ENCODE peak calls at places on chromosomes 12 and 14, in eight cellular contexts. C is CD8-positive, alpha-beta T cell; G is H1; N is NCI-H1694 treated with DMSO at 0.1 percent for 48 hours; B is bronchial epithelial cell; H is Calu3; M is NCI-H1436; I is cardiac fibroblast. S is an unnamed sample.

GRCh38 chr14:76603713-76604112 is 157.6 kb upstream of the VASH1 start:
- DNase-seq in C (no peak), G (no peak), N (no peak), B (no peak), H (no peak), M (no peak), I (no peak), S (no peak)

GRCh38 chr12:4106617-4107016 is 166.9 kb upstream of the CCND2 start:
- DNase-seq in C (no peak), G (no peak), N (no peak), B (no peak), H (no peak), M (no peak), I (no peak), S (no peak)

GRCh38 chr12:24138041-24138440 is 188.6 kb upstream of the SOX5 start:
- DNase-seq in C (no peak), G (no peak), N (no peak), B (no peak), H (no peak), M (no peak), I (no peak), S (no peak)

GRCh38 chr12:21892341-21892740 is 48.9 kb downstream of the ABCC9 start:
- DNase-seq in C (no peak), G (no peak), N (no peak), B (no peak), H (no peak), M (no peak), I (no peak), S (no peak)

GRCh38 chr14:100693877-100694578 is 32.7 kb upstream of the DLK1 start:
- DNase-seq in C (no peak), G (no peak), N (no peak), B (no peak), H (no peak), M (no peak), I (no peak), S (no peak)

GRCh38 chr14:102769049-102769327 is 8.3 kb upstream of the TRAF3 start:
- DNase-seq in C (no peak), G (no peak), N (no peak), B (no peak), H (no peak), M (no peak), I (no peak), S (no peak)

GRCh38 chr14:88063807-88064206 is 58.9 kb downstream of the GPR65 start:
- DNase-seq in C (no peak), G (no peak), N (no peak), B (no peak), H (no peak), M (no peak), I (no peak), S (no peak)

GRCh38 chr12:53004178-53004577 is 2.1 kb upstream of the EIF4B start:
- DNase-seq in C (no peak), G (no peak), N (no peak), B (peak; percentile 87), H (no peak), M (no peak), I (peak; percentile 31), S (no peak)

GRCh38 chr12:30525171-30525570 is 170.5 kb downstream of the IPO8 start:
- DNase-seq in C (no peak), G (no peak), N (no peak), B (no peak), H (no peak), M (no peak), I (no peak), S (no peak)

GRCh38 chr12:49174218-49174617 is 14.7 kb downstream of the TUBA1A start:
- DNase-seq in C (no peak), G (no peak), N (no peak), B (no peak), H (no peak), M (no peak), I (no peak), S (no peak)

GRCh38 chr12:740921-741320 is 11.5 kb upstream of the WNK1 start:
- DNase-seq in C (no peak), G (no peak), N (no peak), B (no peak), H (no peak), M (no peak), I (no peak), S (no peak)